ENCODE peak calls at places on chromosomes 3 and 15, in five cellular contexts. H is IMR-90; Q is fibroblast of lung; D is pancreas; L is CD8-positive, alpha-beta T cell. J is an unnamed sample.

GRCh38 chr3:170730071-170730812 is 139.8 kb downstream of the RPL22L1 start:
- DNase-seq in H (no peak), Q (no peak), D (no peak), L (no peak), J (no peak)

GRCh38 chr3:23481660-23482278 is 278.6 kb downstream of the UBE2E2 start:
- DNase-seq in H (no peak), Q (peak; percentile 14), D (no peak), L (no peak), J (peak; percentile 14)

GRCh38 chr3:192366916-192367315 is 360.4 kb downstream of the FGF12 start:
- DNase-seq in H (no peak), Q (no peak), D (no peak), L (no peak), J (no peak)

GRCh38 chr15:92076536-92076935 is 223.0 kb downstream of the SLCO3A1 start:
- DNase-seq in H (no peak), Q (no peak), D (no peak), L (no peak), J (no peak)

GRCh38 chr3:157271283-157271882 is 111.4 kb upstream of the CCNL1 start:
- DNase-seq in H (no peak), Q (no peak), D (no peak), L (no peak), J (no peak)

GRCh38 chr3:131072099-131072559 is 45.5 kb downstream of the NEK11 start:
- DNase-seq in H (peak; percentile 13), Q (no peak), D (no peak), L (no peak), J (no peak)

GRCh38 chr15:29054171-29055045 is 168.6 kb downstream of the APBA2 start:
- DNase-seq in H (no peak), Q (no peak), D (no peak), L (no peak), J (no peak)

GRCh38 chr3:101725192-101725889 is 927 bp downstream of the CEP97 start:
- DNase-seq in H (peak; percentile 5), Q (peak; percentile 18), D (peak; percentile 23), L (peak; percentile 65), J (no peak)

GRCh38 chr3:142447308-142447851 is 457 bp downstream of the XRN1 start:
- DNase-seq in H (peak; percentile 46), Q (peak; percentile 64), D (peak; percentile 50), L (peak; percentile 65), J (peak; percentile 45)

GRCh38 chr15:92561754-92562153 is 93.8 kb downstream of the FAM174B start:
- DNase-seq in H (no peak), Q (no peak), D (no peak), L (no peak), J (no peak)

GRCh38 chr3:17398959-17399551 is 343.4 kb downstream of the TBC1D5 start:
- DNase-seq in H (no peak), Q (no peak), D (no peak), L (no peak), J (peak; percentile 13)

GRCh38 chr3:197352382-197352781 is 54.0 kb upstream of the DLG1 start:
- DNase-seq in H (peak; percentile 69), Q (peak; percentile 63), D (no peak), L (no peak), J (no peak)

GRCh38 chr15:57735406-57735805 is 28.9 kb downstream of the POLR2M start:
- DNase-seq in H (no peak), Q (no peak), D (no peak), L (no peak), J (no peak)

GRCh38 chr15:73022156-73022555 is 30.1 kb upstream of the NEO1 start:
- DNase-seq in H (peak; percentile 76), Q (peak; percentile 30), D (no peak), L (no peak), J (no peak)

GRCh38 chr3:49124991-49125670 is 4.5 kb upstream of the USP19 start:
- DNase-seq in H (peak; percentile 59), Q (no peak), D (no peak), L (no peak), J (no peak)

GRCh38 chr3:81776643-81777042 is 15.2 kb upstream of the GBE1 start:
- DNase-seq in H (no peak), Q (no peak), D (no peak), L (no peak), J (no peak)

GRCh38 chr3:28050895-28051294 is 190.5 kb upstream of the CMC1 start:
- DNase-seq in H (peak; percentile 5), Q (no peak), D (no peak), L (no peak), J (no peak)

GRCh38 chr3:124250053-124250452 is 258.1 kb upstream of the ROPN1 start:
- DNase-seq in H (no peak), Q (no peak), D (no peak), L (no peak), J (no peak)

GRCh38 chr3:122773856-122774535 is 19.6 kb downstream of the HSPBAP1 start:
- DNase-seq in H (no peak), Q (no peak), D (no peak), L (no peak), J (peak; percentile 48)

GRCh38 chr3:133578548-133579191 is 5.2 kb downstream of the CDV3 start:
- DNase-seq in H (peak; percentile 55), Q (peak; percentile 67), D (no peak), L (no peak), J (no peak)

GRCh38 chr15:58070801-58071418 is 5.4 kb upstream of the ALDH1A2 start:
- DNase-seq in H (peak; percentile 43), Q (peak; percentile 70), D (peak; percentile 16), L (no peak), J (peak; percentile 10)

GRCh38 chr15:35741881-35742280 is 195.9 kb upstream of the DPH6 start:
- DNase-seq in H (peak; percentile 37), Q (no peak), D (no peak), L (no peak), J (no peak)

GRCh38 chr3:9770276-9770812 is 597 bp upstream of the CAMK1 start:
- DNase-seq in H (no peak), Q (peak; percentile 88), D (peak; percentile 93), L (no peak), J (no peak)

GRCh38 chr3:184786271-184787010 is 25.5 kb upstream of the VPS8 start:
- DNase-seq in H (peak; percentile 92), Q (peak; percentile 76), D (no peak), L (no peak), J (no peak)

GRCh38 chr15:58260186-58260910 is 122.2 kb downstream of the AQP9 start:
- DNase-seq in H (peak; percentile 16), Q (no peak), D (no peak), L (no peak), J (no peak)

GRCh38 chr3:188052229-188052965 is 101.6 kb upstream of the LPP start:
- DNase-seq in H (peak; percentile 32), Q (peak; percentile 62), D (peak; percentile 48), L (no peak), J (no peak)
- TF ChIP-seq CTCF in H (peak; percentile 26), Q (peak; percentile 32), D (no peak), L (no peak), J (no peak)

GRCh38 chr3:188432826-188433525 is 279.0 kb downstream of the LPP start:
- DNase-seq in H (peak; percentile 59), Q (peak; percentile 32), D (no peak), L (no peak), J (no peak)

GRCh38 chr3:188434594-188434993 is 280.6 kb downstream of the LPP start:
- DNase-seq in H (peak; percentile 35), Q (no peak), D (no peak), L (no peak), J (no peak)

GRCh38 chr3:188431553-188431952 is 277.6 kb downstream of the LPP start:
- DNase-seq in H (peak; percentile 51), Q (peak; percentile 33), D (no peak), L (no peak), J (no peak)

GRCh38 chr3:188435266-188435665 is 281.3 kb downstream of the LPP start:
- DNase-seq in H (no peak), Q (no peak), D (no peak), L (no peak), J (no peak)

DNA sequence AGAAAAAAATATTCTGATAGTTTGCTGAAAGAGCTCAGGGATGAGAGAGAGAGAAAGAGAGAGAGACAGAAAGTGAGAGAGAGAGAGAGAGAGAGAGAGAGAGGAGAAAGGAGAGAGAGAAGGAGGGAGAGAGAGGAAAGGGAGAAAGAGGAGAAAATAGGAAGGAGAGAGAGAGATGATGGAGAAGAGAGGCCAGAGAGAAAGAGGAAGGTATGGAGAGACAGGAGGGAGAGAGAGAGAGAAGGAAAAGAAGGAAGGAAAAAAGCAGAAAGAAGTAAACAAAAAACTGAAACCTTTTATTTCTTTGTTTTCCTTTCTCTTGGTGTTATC is 279.5 kb downstream of the LPP start:
- DNase-seq in H (no peak), Q (no peak), D (no peak), L (no peak), J (no peak)
- TF ChIP-seq CTCF in H (no peak), Q (no peak), D (no peak), L (no peak), J (no peak)

DNA sequence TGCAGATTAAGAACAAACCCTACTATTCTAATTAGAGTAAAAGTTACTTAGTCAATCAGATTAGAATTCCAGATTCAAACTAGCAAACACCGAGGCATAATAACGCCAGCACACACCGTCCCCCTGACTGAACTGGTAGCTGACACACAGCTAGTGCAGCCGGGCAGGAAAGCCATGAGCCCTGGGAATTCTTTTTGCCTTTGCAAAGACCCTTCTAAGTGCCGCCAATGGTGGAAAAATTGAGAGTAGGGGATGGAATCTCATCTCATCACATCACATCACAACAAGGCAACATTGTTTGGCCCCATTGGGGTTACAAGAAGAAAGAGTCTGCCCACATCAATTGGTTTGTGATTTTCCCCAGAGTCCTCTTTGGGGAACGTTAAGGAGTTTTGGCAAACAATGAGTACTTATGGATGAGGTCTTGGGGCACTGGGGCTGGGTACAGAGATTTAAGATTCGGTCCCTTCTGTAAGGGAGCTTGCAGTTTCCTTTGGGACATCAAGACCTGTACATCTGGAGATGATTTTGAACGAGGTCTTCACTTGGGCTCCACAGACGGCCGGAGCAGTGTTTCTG is 120.4 kb upstream of the MEF2A start:
- DNase-seq in H (no peak), Q (no peak), D (no peak), L (no peak), J (peak; percentile 4)
- TF ChIP-seq CTCF in H (no peak), Q (no peak), D (no peak), L (no peak), J (no peak)

GRCh38 chr3:174002543-174002942 is 605.0 kb downstream of the NLGN1 start:
- DNase-seq in H (no peak), Q (no peak), D (no peak), L (no peak), J (no peak)
- TF ChIP-seq CTCF in H (peak; percentile 26), Q (peak; percentile 26), D (no peak), L (no peak), J (no peak)

J was measured in GM10248.